ENCODE peak calls at places on chromosomes 5 and 9, in eight cellular contexts. K is ovary, B is sigmoid colon, R is spleen, P is cardiac muscle cell, V is Panc1, C is RWPE1, H is stomach. Z is an unnamed sample.

GRCh38 chr5:137695651-137696428 is 40.0 kb downstream of the KLHL3 start:
- DNase-seq in K (no peak), B (no peak), R (no peak), P (peak; percentile 8), V (no peak), C (no peak), H (no peak), Z (no peak)

GRCh38 chr5:168207450-168208029 is 83.9 kb upstream of the WWC1 start:
- DNase-seq in K (no peak), B (no peak), R (no peak), P (no peak), V (no peak), C (no peak), H (no peak), Z (no peak)

GRCh38 chr5:111224561-111224989 is 391 bp downstream of the CAMK4 start:
- DNase-seq in K (peak; percentile 25), B (no peak), R (no peak), P (no peak), V (no peak), C (peak; percentile 45), H (no peak), Z (no peak)

GRCh38 chr9:130183133-130183762 is 11.0 kb downstream of the NCS1 start:
- DNase-seq in K (no peak), B (no peak), R (no peak), P (peak; percentile 81), V (no peak), C (no peak), H (no peak), Z (peak; percentile 80)

GRCh38 chr5:90878549-90879196 is 320.1 kb downstream of the ADGRV1 start:
- DNase-seq in K (no peak), B (no peak), R (no peak), P (peak; percentile 66), V (no peak), C (peak; percentile 32), H (no peak), Z (no peak)

GRCh38 chr5:18798058-18798457 is 1163.8 kb downstream of the TAF11L14 start:
- DNase-seq in K (no peak), B (no peak), R (no peak), P (no peak), V (no peak), C (no peak), H (no peak), Z (no peak)

GRCh38 chr5:180804129-180804601 is 1.6 kb upstream of the MGAT1 start:
- DNase-seq in K (peak; percentile 35), B (peak; percentile 59), R (peak; percentile 89), P (no peak), V (no peak), C (no peak), H (no peak), Z (no peak)

GRCh38 chr5:38059876-38060275 is 198.5 kb upstream of the EGFLAM start:
- DNase-seq in K (peak; percentile 26), B (no peak), R (no peak), P (peak; percentile 7), V (no peak), C (no peak), H (no peak), Z (no peak)

GRCh38 chr5:172213126-172213525 is 19.2 kb downstream of the EFCAB9 start:
- DNase-seq in K (no peak), B (no peak), R (no peak), P (no peak), V (no peak), C (no peak), H (no peak), Z (no peak)

GRCh38 chr9:69809304-69809863 is 11.2 kb upstream of the CFAP95 start:
- DNase-seq in K (no peak), B (no peak), R (no peak), P (peak; percentile 37), V (no peak), C (no peak), H (no peak), Z (peak; percentile 10)

GRCh38 chr9:18020254-18020745 is 441.4 kb downstream of the SH3GL2 start:
- DNase-seq in K (no peak), B (peak; percentile 36), R (no peak), P (no peak), V (no peak), C (no peak), H (no peak), Z (no peak)

GRCh38 chr9:127053057-127053821 is 69.2 kb downstream of the ANGPTL2 start:
- DNase-seq in K (peak; percentile 77), B (no peak), R (no peak), P (no peak), V (no peak), C (no peak), H (no peak), Z (no peak)

GRCh38 chr5:150523472-150524350 is 15.8 kb downstream of the NDST1 start:
- DNase-seq in K (no peak), B (no peak), R (no peak), P (peak; percentile 85), V (peak; percentile 41), C (peak; percentile 65), H (peak; percentile 40), Z (peak; percentile 54)

GRCh38 chr9:137176302-137177182 is 4.7 kb upstream of the TMEM210 start:
- DNase-seq in K (no peak), B (no peak), R (no peak), P (peak; percentile 47), V (no peak), C (peak; percentile 65), H (peak; percentile 53), Z (no peak)

GRCh38 chr9:8437878-8438277 is 638.3 kb upstream of the DMAC1 start:
- DNase-seq in K (no peak), B (no peak), R (no peak), P (peak; percentile 6), V (no peak), C (no peak), H (no peak), Z (no peak)

GRCh38 chr9:136081113-136081825 is 13.8 kb downstream of the NACC2 start:
- DNase-seq in K (peak; percentile 17), B (peak; percentile 87), R (peak; percentile 73), P (peak; percentile 37), V (no peak), C (no peak), H (peak; percentile 61), Z (no peak)

GRCh38 chr5:61256474-61256873 is 75.6 kb upstream of the ZSWIM6 start:
- DNase-seq in K (no peak), B (no peak), R (no peak), P (peak; percentile 47), V (no peak), C (no peak), H (peak; percentile 98), Z (no peak)

GRCh38 chr9:19517202-19517942 is 108.6 kb downstream of the ACER2 start:
- DNase-seq in K (no peak), B (no peak), R (no peak), P (no peak), V (peak; percentile 7), C (no peak), H (no peak), Z (no peak)
- TF ChIP-seq CTCF in K (no peak), B (no peak), R (no peak), P (peak; percentile 51), V (peak; percentile 25), C (no peak), H (no peak), Z (peak; percentile 36)

DNA sequence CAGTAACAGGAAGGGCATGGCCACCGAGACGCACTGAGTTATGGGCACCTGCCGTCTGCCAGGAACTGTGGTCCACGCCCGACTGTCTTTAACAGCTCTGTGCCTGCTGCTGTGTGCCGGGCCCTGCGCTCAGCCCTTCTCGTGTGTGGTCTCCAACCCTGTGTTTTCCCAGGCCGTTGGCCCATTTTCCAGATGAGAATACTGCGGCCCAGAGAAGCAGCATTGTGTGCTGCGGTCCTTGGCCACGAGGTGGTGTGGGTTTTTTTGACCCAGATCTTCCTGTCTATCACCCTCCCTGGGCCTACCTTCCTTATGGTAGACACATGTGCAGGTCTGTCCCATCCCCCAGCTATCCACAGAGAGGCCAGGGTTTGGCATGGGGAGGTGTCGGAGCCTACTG is 47.0 kb downstream of the RXRA start:
- DNase-seq in K (no peak), B (no peak), R (no peak), P (no peak), V (no peak), C (no peak), H (no peak), Z (no peak)
- TF ChIP-seq CTCF in K (no peak), B (no peak), R (no peak), P (no peak), V (no peak), C (no peak), H (no peak), Z (no peak)

GRCh38 chr5:97297063-97297715 is 114.1 kb upstream of the RIOK2 start:
- DNase-seq in K (no peak), B (no peak), R (no peak), P (peak; percentile 11), V (peak; percentile 22), C (peak; percentile 16), H (no peak), Z (peak; percentile 59)
- TF ChIP-seq CTCF in K (no peak), B (no peak), R (no peak), P (peak; percentile 10), V (peak; percentile 67), C (peak; percentile 26), H (no peak), Z (peak; percentile 78)

GRCh38 chr9:114098021-114098659 is 952 bp downstream of the KIF12 start:
- DNase-seq in K (peak; percentile 49), B (no peak), R (no peak), P (no peak), V (no peak), C (peak; percentile 73), H (peak; percentile 63), Z (no peak)

GRCh38 chr9:114096866-114097612 is 2.1 kb downstream of the KIF12 start:
- DNase-seq in K (no peak), B (no peak), R (peak; percentile 43), P (no peak), V (no peak), C (no peak), H (no peak), Z (no peak)

GRCh38 chr9:114097613-114098020 is 1.5 kb downstream of the KIF12 start:
- DNase-seq in K (peak; percentile 42), B (no peak), R (peak; percentile 50), P (peak; percentile 58), V (no peak), C (no peak), H (peak; percentile 63), Z (no peak)

GRCh38 chr9:114094971-114095370 is 4.1 kb downstream of the KIF12 start:
- DNase-seq in K (no peak), B (peak; percentile 58), R (peak; percentile 66), P (no peak), V (no peak), C (no peak), H (no peak), Z (no peak)

GRCh38 chr9:114096041-114096511 is 3.0 kb downstream of the KIF12 start:
- DNase-seq in K (no peak), B (peak; percentile 52), R (peak; percentile 49), P (no peak), V (no peak), C (no peak), H (no peak), Z (no peak)
- TF ChIP-seq CTCF in K (no peak), B (no peak), R (no peak), P (peak; percentile 22), V (no peak), C (no peak), H (no peak), Z (peak; percentile 30)

DNA sequence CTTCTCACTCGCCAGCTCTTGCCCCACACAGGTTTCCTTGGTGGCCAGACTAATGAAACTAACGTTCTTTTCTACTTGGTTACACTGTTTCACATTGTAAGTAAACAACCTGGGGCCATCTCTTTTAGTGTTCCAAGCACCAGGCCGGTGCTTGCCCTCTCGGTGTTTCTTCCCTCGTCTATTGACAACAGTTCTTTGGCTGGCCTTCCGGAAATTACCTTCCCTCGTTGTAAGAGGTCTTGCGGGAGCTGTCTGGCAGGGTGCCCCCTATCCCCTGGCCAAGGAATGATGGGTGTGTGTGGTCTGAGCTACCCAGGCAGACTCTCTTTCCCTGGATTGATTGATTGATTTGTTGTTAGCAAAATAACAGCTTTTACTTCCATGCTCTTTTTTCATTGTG is 918 bp upstream of the MYMK start:
- DNase-seq in K (peak; percentile 35), B (no peak), R (no peak), P (no peak), V (no peak), C (no peak), H (no peak), Z (no peak)
- TF ChIP-seq CTCF in K (no peak), B (no peak), R (no peak), P (no peak), V (no peak), C (no peak), H (no peak), Z (no peak)

Z was measured in HFFc6.